ENCODE peak calls at places on chromosome 9, in four cellular contexts. S is HL-60, K is K562, Y is GM12878. N is an unnamed sample.

GRCh38 chr9:130172161-130172857 is at the start of gene NCS1:
- DNase-seq in Y (no peak), K (peak), S (peak), N (peak)

GRCh38 chr9:35071814-35072460 is 488 bp downstream of the VCP start:
- DNase-seq in K (peak), S (peak), Y (no peak), N (peak)

GRCh38 chr9:125904155-125904841 is 157.1 kb downstream of the PBX3 start:
- DNase-seq in K (no peak), Y (no peak), S (no peak), N (no peak)

GRCh38 chr9:91423785-91424402 is at the start of gene NFIL3:
- DNase-seq in K (peak), S (peak), Y (no peak), N (peak)

GRCh38 chr9:98132806-98133631 is 14.0 kb upstream of the TRIM14 start:
- DNase-seq in K (no peak), S (no peak), Y (no peak), N (no peak)

GRCh38 chr9:109817146-109817845 is 37.3 kb downstream of the PALM2AKAP2 start:
- DNase-seq in S (no peak), K (no peak), Y (no peak), N (no peak)

GRCh38 chr9:128115187-128116103 is 12.1 kb downstream of the PTGES2 start:
- DNase-seq in Y (no peak), K (peak), S (no peak), N (peak)

GRCh38 chr9:131862261-131862660 is 122.4 kb upstream of the RAPGEF1 start:
- DNase-seq in K (no peak), Y (no peak), S (no peak), N (no peak)

GRCh38 chr9:88807426-88807825 is 183.8 kb upstream of the S1PR3 start:
- DNase-seq in Y (no peak), S (no peak), K (no peak), N (no peak)

GRCh38 chr9:22813520-22813919 is 366.9 kb downstream of the DMRTA1 start:
- DNase-seq in K (no peak), Y (no peak), S (no peak), N (no peak)

GRCh38 chr9:93301291-93301811 is 117.4 kb downstream of the WNK2 start:
- DNase-seq in Y (no peak), K (peak), S (no peak), N (peak)

GRCh38 chr9:6911901-6912650 is 154.3 kb downstream of the KDM4C start:
- DNase-seq in S (no peak), Y (no peak), K (no peak), N (no peak)

GRCh38 chr9:108674766-108675530 is 180.8 kb downstream of the ACTL7B start:
- DNase-seq in K (no peak), S (no peak), Y (no peak), N (no peak)

GRCh38 chr9:127497656-127498290 is 46.5 kb downstream of the LRSAM1 start:
- DNase-seq in K (no peak), Y (no peak), S (no peak), N (no peak)

GRCh38 chr9:134060546-134060945 is 7.3 kb downstream of the BRD3 start:
- DNase-seq in K (no peak), S (no peak), Y (no peak), N (peak)

GRCh38 chr9:83978992-83979811 is 813 bp downstream of the HNRNPK start:
- DNase-seq in S (no peak), Y (no peak), K (peak), N (peak)

GRCh38 chr9:83980395-83981125 is at the start of gene RMI1:
- DNase-seq in S (peak), Y (peak), K (peak), N (peak)

GRCh38 chr9:83977196-83977595 is 2.8 kb downstream of the HNRNPK start:
- DNase-seq in Y (no peak), K (no peak), S (no peak), N (no peak)

GRCh38 chr9:83981126-83981871 is 694 bp downstream of the RMI1 start:
- DNase-seq in S (no peak), K (no peak), Y (no peak), N (no peak)

GRCh38 chr9:83979812-83980394 is at the start of gene HNRNPK:
- DNase-seq in Y (peak), K (peak), S (peak), N (peak)
- TF ChIP-seq POLR2AphosphoS5 in Y (peak), K (no peak), S (peak), N (peak)

GRCh38 chr9:68867066-68867465 is 146.8 kb downstream of the PRKACG start:
- DNase-seq in K (no peak), Y (no peak), S (no peak), N (no peak)

GRCh38 chr9:68872026-68872501 is 141.8 kb downstream of the PRKACG start:
- DNase-seq in K (no peak), S (no peak), Y (no peak), N (no peak)

GRCh38 chr9:68873179-68873578 is 140.7 kb downstream of the PRKACG start:
- DNase-seq in S (no peak), K (no peak), Y (no peak), N (no peak)

GRCh38 chr9:68870049-68870448 is 143.9 kb downstream of the PRKACG start:
- DNase-seq in Y (no peak), K (no peak), S (no peak), N (no peak)

DNA sequence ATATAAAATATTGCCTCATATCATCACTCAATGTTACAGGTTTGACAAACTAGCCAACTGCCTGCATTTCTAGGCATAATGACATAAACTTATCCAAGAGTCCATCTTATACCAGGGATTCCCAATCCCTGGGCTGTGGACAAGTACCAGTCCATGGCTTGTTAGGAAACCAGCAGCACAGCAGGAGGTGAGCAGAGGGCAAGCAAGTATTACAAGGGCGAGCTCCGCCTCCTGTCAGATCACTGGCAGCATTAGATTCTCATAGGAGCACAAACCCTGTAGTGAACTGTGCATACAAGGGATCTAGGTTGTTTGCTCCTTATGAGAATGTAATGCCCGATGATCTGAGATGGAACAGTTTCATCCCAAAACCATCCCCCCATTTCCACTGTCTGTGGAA is 144.9 kb downstream of the PRKACG start:
- DNase-seq in Y (no peak), S (no peak), K (no peak), N (no peak)
- TF ChIP-seq SPI1 in Y (no peak), S (no peak), K (no peak), N (no peak)

DNA sequence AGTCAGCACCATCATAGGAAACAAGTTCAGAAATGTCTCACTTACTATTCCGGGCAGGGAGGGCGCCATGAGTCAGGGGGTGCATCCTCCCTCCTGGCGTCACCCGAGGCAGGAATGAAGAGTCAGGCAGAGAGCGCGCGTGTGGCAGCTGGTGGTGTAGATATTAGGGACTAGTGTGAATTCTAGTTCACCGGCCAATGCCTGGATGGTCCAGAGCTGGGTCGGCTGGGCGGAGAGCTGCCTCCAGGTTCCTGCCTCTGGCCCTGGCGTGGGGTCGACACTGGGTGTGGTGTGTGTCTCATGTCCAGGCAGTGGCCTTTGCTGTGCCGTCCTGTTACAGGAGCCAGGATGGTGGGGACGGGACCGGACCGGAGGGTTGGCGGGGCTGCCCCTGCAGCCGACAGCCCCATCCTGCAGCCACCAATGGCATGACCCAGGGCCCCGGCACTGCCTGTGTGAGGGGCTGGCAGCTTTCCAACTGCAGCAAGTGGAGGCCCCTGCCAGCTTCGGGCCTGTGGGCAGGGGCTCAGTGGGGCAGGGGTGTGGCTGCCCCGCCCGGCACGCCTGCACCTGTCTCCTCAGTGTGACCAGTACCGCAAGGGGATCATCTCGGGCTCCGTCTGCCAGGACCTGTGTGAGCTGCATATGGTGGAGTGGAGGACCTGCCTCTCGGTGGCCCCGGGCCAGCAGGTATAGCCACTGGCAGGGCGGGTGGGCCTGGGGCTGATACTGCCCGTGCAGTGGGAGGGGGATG is 9.1 kb downstream of the DIPK1B start:
- DNase-seq in K (no peak), S (peak), Y (no peak), N (no peak)
- TF ChIP-seq POLR2AphosphoS5 in K (no peak), S (peak), Y (no peak), N (no peak)

DNA sequence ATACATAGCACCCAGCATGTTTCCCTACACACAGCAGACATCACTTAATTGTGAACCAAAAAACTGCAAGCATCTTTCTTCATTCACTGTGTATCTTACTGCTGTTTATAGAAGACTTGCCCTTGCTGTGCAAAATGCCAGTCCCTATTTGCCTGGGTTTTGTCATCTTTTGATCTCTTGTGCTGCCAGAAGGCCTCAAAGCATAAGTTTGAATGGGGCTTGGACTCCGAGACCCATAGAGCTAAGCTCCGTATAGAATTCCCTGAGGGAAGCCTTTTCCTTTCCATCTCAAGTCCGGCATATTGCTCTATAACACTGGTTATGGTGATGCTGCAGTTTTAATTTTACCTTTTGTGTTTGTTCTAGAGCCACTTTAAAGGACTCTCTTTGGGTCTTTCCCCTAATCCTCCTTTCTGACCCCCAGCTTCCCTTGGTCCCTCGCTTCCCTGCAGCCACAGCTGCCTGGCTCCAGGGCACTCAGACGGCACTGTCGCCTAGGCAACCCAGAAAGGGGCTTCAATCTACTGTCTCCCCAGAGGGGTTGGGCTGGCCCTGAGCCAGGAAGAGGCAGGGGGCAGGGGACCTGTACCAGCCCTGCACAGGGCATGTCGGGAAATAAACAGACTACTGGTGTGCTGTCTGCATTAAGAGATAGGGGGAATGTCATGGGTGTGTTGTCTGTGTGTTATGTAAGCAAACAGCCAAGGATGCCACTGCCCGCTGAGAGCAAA is 73.4 kb upstream of the MELK start:
- DNase-seq in Y (no peak), K (no peak), S (no peak), N (no peak)
- TF ChIP-seq SPI1 in Y (no peak), K (no peak), S (no peak), N (no peak)

N was measured in GM12891.